ENCODE peak calls at places on chromosome 1, in five cellular contexts. Z is HepG2, Y is A549, I is K562, K is GM12878. L is an unnamed sample.
A peak's percentile ranks its signal among the peaks of the same experiment; 100 is the strongest.

GRCh38 chr1:83901547-83902155 is 97.3 kb downstream of the TTLL7 start:
- DNase-seq in Z (peak; percentile 78), Y (peak; percentile 78), I (no peak), K (no peak), L (no peak)

GRCh38 chr1:84996846-84997666 is at the start of gene MCOLN2:
- DNase-seq in Z (no peak), Y (peak; percentile 24), I (peak; percentile 60), K (no peak), L (no peak)

GRCh38 chr1:151968058-151968457 is 25.6 kb downstream of the S100A10 start:
- DNase-seq in Z (peak; percentile 66), Y (peak; percentile 74), I (no peak), K (no peak), L (peak; percentile 67)

GRCh38 chr1:211589782-211590721 is 11.1 kb upstream of the SLC30A1 start:
- DNase-seq in Z (no peak), Y (no peak), I (no peak), K (no peak), L (no peak)

GRCh38 chr1:205975387-205975998 is 27.7 kb downstream of the RAB7B start:
- DNase-seq in Z (no peak), Y (no peak), I (no peak), K (no peak), L (no peak)

GRCh38 chr1:25581764-25582163 is 34.8 kb upstream of the MAN1C1 start:
- DNase-seq in Z (no peak), Y (no peak), I (no peak), K (no peak), L (no peak)

GRCh38 chr1:220943319-220943718 is 64.1 kb downstream of the HLX start:
- DNase-seq in Z (no peak), Y (no peak), I (no peak), K (no peak), L (no peak)

GRCh38 chr1:15900662-15901279 is 53.3 kb downstream of the SPEN start:
- DNase-seq in Z (no peak), Y (no peak), I (no peak), K (no peak), L (no peak)

GRCh38 chr1:56150441-56151215 is 428.7 kb downstream of the PLPP3 start:
- DNase-seq in Z (no peak), Y (no peak), I (no peak), K (no peak), L (no peak)

GRCh38 chr1:230816018-230816417 is 52.3 kb downstream of the C1orf198 start:
- DNase-seq in Z (no peak), Y (no peak), I (no peak), K (no peak), L (no peak)

GRCh38 chr1:204975568-204976235 is 67.3 kb upstream of the CNTN2 start:
- DNase-seq in Z (peak; percentile 21), Y (peak; percentile 41), I (peak; percentile 84), K (no peak), L (peak; percentile 23)

GRCh38 chr1:214902636-214903320 is 179.8 kb upstream of the KCNK2 start:
- DNase-seq in Z (no peak), Y (no peak), I (no peak), K (no peak), L (no peak)

GRCh38 chr1:186605762-186606350 is 74.4 kb downstream of the PTGS2 start:
- DNase-seq in Z (peak; percentile 23), Y (peak; percentile 73), I (no peak), K (no peak), L (peak; percentile 41)

GRCh38 chr1:226017070-226017469 is 17.9 kb upstream of the SDE2 start:
- DNase-seq in Z (no peak), Y (no peak), I (no peak), K (no peak), L (no peak)

GRCh38 chr1:246565751-246566127 is 322 bp downstream of the TFB2M start:
- DNase-seq in Z (peak; percentile 53), Y (no peak), I (no peak), K (no peak), L (peak; percentile 9)
- TF ChIP-seq HDAC2 in Z (no peak), Y (no peak), I (no peak), K (no peak), L (no peak)

GRCh38 chr1:30511563-30512252 is 211.7 kb downstream of the MATN1 start:
- DNase-seq in Z (no peak), Y (peak; percentile 54), I (no peak), K (no peak), L (no peak)
- TF ChIP-seq USF2 in Z (no peak), Y (no peak), I (no peak), K (no peak), L (no peak)

DNA sequence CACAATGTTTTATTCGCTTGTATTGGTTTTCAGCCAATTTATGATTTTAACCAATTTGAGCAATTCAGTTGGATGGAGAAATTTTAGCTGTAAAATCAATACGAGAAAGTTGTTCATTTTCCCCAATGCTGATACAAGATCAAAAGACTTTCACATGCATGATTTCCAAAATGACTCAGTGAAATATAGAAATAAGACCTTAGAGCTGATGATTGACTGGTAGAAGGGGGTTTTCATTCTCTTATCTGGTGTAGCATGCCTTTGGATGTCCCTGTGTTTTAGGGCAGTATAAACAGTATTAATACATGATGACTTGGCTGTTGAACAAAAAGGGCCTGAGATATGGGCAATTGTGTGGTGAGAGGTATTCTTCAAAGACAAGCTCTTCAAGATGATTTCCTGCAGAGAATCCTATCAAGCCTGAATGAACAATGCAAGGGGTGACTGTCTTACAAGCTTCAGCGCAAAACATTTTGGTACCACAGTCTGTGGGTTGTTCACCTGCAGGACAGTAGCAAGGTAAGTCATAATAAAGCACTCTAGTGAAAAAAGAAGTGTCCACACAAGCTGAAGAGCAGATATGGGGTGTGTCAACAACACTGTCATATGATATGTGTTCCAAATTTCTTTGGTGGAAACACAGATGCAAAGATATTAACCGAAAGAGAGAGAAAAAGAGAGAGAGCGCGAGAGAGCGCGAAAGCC is 156.2 kb downstream of the TNFSF18 start:
- DNase-seq in Z (no peak), Y (no peak), I (no peak), K (no peak), L (no peak)
- TF ChIP-seq HDAC2 in Z (no peak), Y (no peak), I (no peak), K (no peak), L (no peak)

DNA sequence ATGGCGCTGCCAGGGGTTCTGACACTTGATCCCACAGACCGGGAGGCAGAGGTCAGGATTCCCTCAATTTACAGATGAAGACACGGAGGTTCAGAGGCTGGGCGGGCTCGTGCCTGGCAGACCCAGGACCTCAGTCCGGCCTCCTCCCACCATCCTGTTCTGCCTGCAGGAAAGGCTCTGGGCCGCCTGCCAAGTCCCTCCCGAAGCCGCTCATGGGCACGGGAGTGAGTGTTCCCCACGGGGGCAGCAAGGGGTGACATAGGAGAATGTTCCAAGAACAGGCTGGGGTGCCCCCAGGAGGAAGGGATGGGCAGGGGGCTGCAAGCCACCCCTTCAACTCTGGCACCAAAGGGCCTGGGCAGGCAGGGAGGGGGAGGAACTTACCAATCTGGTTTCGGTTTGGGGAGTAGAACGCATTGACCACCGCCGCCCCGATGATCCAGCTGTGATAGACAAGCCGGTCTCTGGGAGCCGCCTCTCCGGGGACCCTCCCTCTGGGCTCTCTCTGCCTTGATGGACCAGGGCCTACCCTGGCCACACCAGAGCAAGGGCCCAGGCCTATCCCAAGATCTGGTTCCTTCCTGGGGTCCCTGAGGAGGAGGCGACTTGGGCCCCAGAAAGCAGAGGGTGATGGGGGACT is 7.5 kb downstream of the PRXL2B start:
- DNase-seq in Z (no peak), Y (no peak), I (no peak), K (no peak), L (no peak)
- TF ChIP-seq USF2 in Z (no peak), Y (no peak), I (no peak), K (no peak), L (no peak)

GRCh38 chr1:232553809-232554208 is 76.1 kb downstream of the SIPA1L2 start:
- DNase-seq in Z (no peak), Y (no peak), I (no peak), K (no peak), L (no peak)
- TF ChIP-seq HDAC2 in Z (no peak), Y (no peak), I (no peak), K (no peak), L (no peak)

GRCh38 chr1:92709738-92710137 is 75.2 kb downstream of the EVI5 start:
- DNase-seq in Z (peak; percentile 43), Y (peak; percentile 23), I (no peak), K (no peak), L (no peak)

GRCh38 chr1:92707709-92708108 is 77.2 kb downstream of the EVI5 start:
- DNase-seq in Z (no peak), Y (no peak), I (no peak), K (no peak), L (no peak)

GRCh38 chr1:92708368-92708950 is 76.4 kb downstream of the EVI5 start:
- DNase-seq in Z (no peak), Y (no peak), I (no peak), K (no peak), L (no peak)

GRCh38 chr1:92713939-92714338 is 71.0 kb downstream of the EVI5 start:
- DNase-seq in Z (no peak), Y (no peak), I (no peak), K (no peak), L (no peak)

DNA sequence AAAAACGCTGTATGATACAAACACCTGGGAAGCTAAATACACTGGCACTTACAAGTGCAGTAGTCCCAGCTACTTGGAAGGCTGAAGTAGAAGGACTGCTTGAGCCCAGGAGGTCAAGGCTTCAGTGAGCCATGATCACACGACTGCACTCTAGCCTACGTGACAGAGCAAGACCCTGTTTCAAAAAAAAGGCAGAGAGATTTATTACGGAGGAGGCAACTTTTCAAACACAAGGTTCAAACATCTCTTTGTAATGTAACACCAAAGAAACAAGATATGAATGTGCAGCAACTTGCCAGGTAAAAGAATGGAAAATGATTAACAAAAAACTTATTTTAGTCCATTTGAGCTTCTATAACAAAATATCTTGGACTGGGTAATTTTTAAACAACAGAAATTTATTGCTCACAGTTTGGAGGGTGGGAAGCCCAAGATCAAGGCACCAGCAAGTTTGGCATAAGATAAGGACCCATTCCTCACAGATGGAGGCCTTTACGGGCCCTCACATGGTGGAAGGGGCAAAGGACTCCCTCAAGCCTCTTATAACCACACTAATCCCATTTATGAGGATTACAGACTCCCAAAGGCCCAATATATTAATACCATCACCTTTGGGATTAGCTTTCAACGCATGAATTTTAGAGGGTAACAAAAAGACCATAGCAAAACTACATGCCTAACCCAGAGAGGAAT is 73.3 kb downstream of the EVI5 start:
- DNase-seq in Z (peak; percentile 24), Y (no peak), I (no peak), K (no peak), L (no peak)
- TF ChIP-seq USF2 in Z (no peak), Y (no peak), I (no peak), K (no peak), L (no peak)